ENCODE peak calls at places on chromosomes 7 and 10, in six cellular contexts. D, Q, U, T, W and Z are unnamed samples. For H3K4me1, the result is how much of the 10 kb centered on the place peaks cover.

GRCh38 chr10:100710151-100710871 is 35.1 kb upstream of the PAX2 start:
- DNase-seq in D (no peak), Q (peak), U (no peak), T (no peak), W (no peak), Z (no peak)

GRCh38 chr7:6161463-6162330 is 110.7 kb downstream of the CYTH3 start:
- DNase-seq in D (peak), Q (no peak), U (no peak), T (no peak), W (no peak), Z (no peak)

GRCh38 chr10:86798636-86799035 is 42.2 kb downstream of the BMPR1A start:
- DNase-seq in D (peak), Q (no peak), U (no peak), T (no peak), W (no peak), Z (no peak)

GRCh38 chr7:55020481-55020871 is 1.7 kb downstream of the EGFR start:
- DNase-seq in D (no peak), Q (no peak), U (no peak), T (no peak), W (peak), Z (no peak)

GRCh38 chr10:75000748-75001321 is 110.6 kb upstream of the SAMD8 start:
- DNase-seq in D (no peak), Q (no peak), U (no peak), T (no peak), W (no peak), Z (no peak)

GRCh38 chr7:43135129-43135528 is 22.7 kb downstream of the HECW1 start:
- DNase-seq in D (no peak), Q (no peak), U (no peak), T (no peak), W (peak), Z (no peak)

GRCh38 chr7:107167483-107168232 is 1.1 kb upstream of the HBP1 start:
- DNase-seq in D (peak), Q (peak), U (peak), T (peak), W (peak), Z (no peak)

GRCh38 chr10:43237631-43238446 is 29.0 kb downstream of the RASGEF1A start:
- DNase-seq in D (no peak), Q (no peak), U (no peak), T (no peak), W (no peak), Z (no peak)

GRCh38 chr7:37311282-37311868 is 137.3 kb downstream of the ELMO1 start:
- DNase-seq in D (peak), Q (no peak), U (no peak), T (no peak), W (no peak), Z (no peak)

GRCh38 chr7:7970620-7971307 is 2.2 kb downstream of the GLCCI1 start:
- DNase-seq in D (peak), Q (peak), U (no peak), T (no peak), W (peak), Z (no peak)

GRCh38 chr10:52053522-52053921 is 260.6 kb upstream of the DKK1 start:
- DNase-seq in D (no peak), Q (no peak), U (no peak), T (no peak), W (no peak), Z (no peak)

DNA sequence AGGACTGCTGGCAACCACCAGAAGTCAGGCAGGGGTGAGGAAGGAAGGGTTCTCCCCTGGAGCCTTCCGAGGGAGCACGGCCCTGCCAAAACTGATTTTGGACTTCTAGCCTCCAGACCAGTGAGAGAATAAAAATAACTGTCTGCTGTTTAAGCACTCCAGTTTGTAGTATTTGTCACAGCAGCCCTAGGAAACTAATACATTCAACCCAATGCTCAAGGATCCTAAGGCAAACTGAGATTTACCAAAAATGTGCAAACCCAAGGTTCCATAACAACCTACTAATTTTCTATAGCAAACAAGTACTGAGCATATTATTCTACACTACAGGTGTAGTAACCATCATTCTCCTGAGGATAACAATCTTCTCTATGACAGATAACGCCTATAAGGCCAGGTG is 18.6 kb downstream of the ARHGAP12 start:
- DNase-seq in D (no peak), Q (no peak), U (no peak), T (no peak), W (no peak), Z (no peak)
- H3K4me1 ChIP-seq in D (under half), Q (under half), U (under half), T (under half), W (under half), Z (under half)

GRCh38 chr10:72248477-72249151 is 25.1 kb upstream of the DDIT4 start:
- DNase-seq in D (peak), Q (no peak), U (peak), T (no peak), W (no peak), Z (peak)
- H3K4me3 ChIP-seq in D (peak), Q (no peak), U (peak), T (no peak), W (no peak), Z (peak)

GRCh38 chr10:5620966-5621365 is 45.4 kb downstream of the ASB13 start:
- DNase-seq in D (no peak), Q (no peak), U (no peak), T (no peak), W (no peak), Z (no peak)
- H3K4me1 ChIP-seq in D (under half), Q (under half), U (under half), T (under half), W (under half), Z (under half)

DNA sequence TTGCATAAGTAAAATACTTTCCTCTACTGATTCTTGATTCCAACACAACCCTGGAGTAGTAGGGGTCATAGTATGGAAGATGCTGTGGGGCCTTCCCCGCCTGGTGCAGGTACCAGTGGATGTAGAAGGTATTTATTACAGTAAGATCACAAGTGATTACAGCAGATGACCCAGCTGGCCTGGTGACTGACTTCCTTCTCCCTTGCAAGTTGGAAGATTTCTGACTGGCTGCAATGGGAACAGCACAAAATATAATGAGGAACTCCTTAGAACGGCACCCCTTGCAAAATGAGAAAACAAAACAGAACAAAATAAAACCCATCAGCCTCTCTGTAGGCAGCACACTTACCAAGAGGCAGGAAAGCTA is 61.7 kb upstream of the TARP start:
- DNase-seq in D (no peak), Q (no peak), U (no peak), T (no peak), W (no peak), Z (no peak)
- H3K4me3 ChIP-seq in D (no peak), Q (no peak), U (peak), T (no peak), W (no peak), Z (no peak)

DNA sequence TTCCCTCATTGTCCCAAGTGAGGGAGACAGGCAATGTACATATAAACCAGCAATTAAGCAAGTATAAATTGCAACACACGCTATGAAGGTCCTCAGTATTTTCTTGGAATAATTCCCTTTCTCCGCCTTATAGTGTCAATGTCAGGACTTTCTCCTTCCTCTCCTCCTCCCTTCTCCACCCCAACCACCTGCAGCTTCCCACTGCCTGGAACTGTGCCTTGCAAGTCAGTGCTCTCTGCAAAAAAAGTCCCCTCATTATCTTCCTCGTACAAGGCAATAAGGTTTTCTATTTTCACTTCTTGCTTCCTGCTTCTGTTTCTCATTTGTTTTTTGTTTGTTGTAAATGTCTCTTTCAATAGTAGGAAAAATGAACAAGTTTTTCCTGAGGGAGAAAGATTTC is 111.7 kb downstream of the GPR26 start:
- DNase-seq in D (no peak), Q (no peak), U (no peak), T (no peak), W (no peak), Z (no peak)
- H3K4me1 ChIP-seq in D (under half), Q (under half), U (under half), T (under half), W (under half), Z (under half)

GRCh38 chr10:18866852-18867251 is 181.7 kb upstream of the MALRD1 start:
- DNase-seq in D (no peak), Q (no peak), U (no peak), T (no peak), W (no peak), Z (no peak)

GRCh38 chr10:18868919-18869318 is 179.7 kb upstream of the MALRD1 start:
- DNase-seq in D (no peak), Q (no peak), U (no peak), T (no peak), W (no peak), Z (no peak)
- H3K4me3 ChIP-seq in D (no peak), Q (no peak), U (no peak), T (no peak), W (no peak), Z (no peak)

DNA sequence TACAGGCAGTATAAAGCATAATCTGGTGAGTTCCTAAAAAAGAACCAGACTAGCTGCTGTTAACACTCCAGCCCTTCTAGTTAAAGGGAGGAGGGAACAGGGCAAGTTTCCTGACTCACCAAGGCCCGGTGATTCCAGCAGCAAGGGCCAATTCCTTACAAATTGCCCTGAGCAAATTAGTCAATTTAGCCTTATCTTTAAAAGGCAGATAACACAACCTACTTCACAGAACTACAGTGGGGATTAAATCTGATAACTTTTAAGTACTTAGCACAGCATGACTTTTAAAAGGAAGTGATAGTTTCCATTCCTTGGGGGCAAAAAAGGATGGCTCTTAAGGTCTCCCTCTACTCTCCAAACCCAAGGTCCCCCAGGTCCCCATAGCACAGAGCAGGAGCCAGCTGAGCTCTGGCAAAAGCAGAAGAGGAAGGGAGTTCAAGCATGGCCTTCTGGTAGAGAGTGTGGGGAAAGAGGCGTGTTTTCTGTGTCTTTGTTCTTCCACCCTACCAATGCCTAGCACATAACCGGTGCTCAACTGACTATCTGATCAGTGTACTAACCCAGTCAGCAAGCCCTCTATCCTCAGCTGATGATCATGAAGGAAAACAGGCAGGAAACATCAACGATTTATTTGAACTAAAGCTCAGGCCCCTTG is 4.0 kb downstream of the CDCA7L start:
- DNase-seq in D (peak), Q (no peak), U (no peak), T (no peak), W (peak), Z (no peak)
- H3K4me1 ChIP-seq in D (under half), Q (under half), U (under half), T (under half), W (under half), Z (under half)

DNA sequence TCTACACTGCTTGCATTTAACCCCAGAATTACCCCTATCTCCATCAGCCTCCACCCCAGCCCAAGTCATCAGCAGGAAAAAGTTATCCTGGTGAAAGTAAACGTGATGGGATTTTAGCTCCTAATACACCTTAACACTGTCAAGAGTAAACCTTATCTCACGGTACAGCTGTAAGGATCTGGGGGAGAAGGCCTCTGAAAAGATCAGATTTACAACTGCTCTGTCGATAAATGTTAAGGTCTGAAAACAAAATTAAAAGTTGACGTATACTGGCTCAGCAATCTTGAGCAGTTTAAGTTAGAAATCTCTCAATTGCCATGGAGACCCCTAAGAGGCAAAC is 6.2 kb downstream of the SKAP2 start:
- DNase-seq in D (no peak), Q (no peak), U (no peak), T (no peak), W (no peak), Z (no peak)
- H3K4me3 ChIP-seq in D (no peak), Q (no peak), U (peak), T (no peak), W (no peak), Z (no peak)